ENCODE peak calls at places on chromosome 9, in seven cellular contexts. Z is PC-3, J is AG09309, O is right cardiac atrium, H is neuronal stem cell, D is foreskin fibroblast, E is SJSA1. C is an unnamed sample.

GRCh38 chr9:68775003-68775730 is 70.1 kb downstream of the PIP5K1B start:
- DNase-seq in J (no peak), Z (no peak), O (no peak), E (no peak), D (peak), H (no peak), C (no peak)

GRCh38 chr9:127826253-127826913 is 23.7 kb downstream of the FPGS start:
- DNase-seq in H (no peak), Z (no peak), J (no peak), O (no peak), D (no peak), E (no peak), C (no peak)

GRCh38 chr9:112479221-112479620 is 7.4 kb upstream of the KIAA1958 start:
- DNase-seq in J (no peak), O (no peak), H (no peak), D (no peak), E (no peak), Z (no peak), C (no peak)

GRCh38 chr9:126501383-126502331 is 112.1 kb upstream of the LMX1B start:
- DNase-seq in E (no peak), J (no peak), D (no peak), O (no peak), Z (no peak), H (no peak), C (no peak)

GRCh38 chr9:85666086-85666485 is 75.7 kb downstream of the AGTPBP1 start:
- DNase-seq in H (no peak), D (no peak), E (no peak), Z (no peak), O (no peak), J (no peak), C (no peak)

GRCh38 chr9:123049589-123050222 is 16.2 kb downstream of the GPR21 start:
- DNase-seq in O (no peak), Z (no peak), E (no peak), J (peak), H (no peak), D (peak), C (no peak)

GRCh38 chr9:137277329-137278041 is at the start of gene TOR4A:
- DNase-seq in Z (peak), E (peak), D (peak), H (no peak), O (peak), J (no peak), C (peak)

GRCh38 chr9:651372-651771 is 190.1 kb upstream of the DMRT1 start:
- DNase-seq in O (no peak), Z (no peak), D (no peak), E (no peak), H (no peak), J (no peak), C (no peak)

GRCh38 chr9:133148351-133149129 is 15.2 kb downstream of the GBGT1 start:
- DNase-seq in Z (no peak), J (no peak), D (peak), O (peak), H (peak), E (no peak), C (peak)

GRCh38 chr9:70601000-70601929 is 186.8 kb upstream of the KLF9 start:
- DNase-seq in Z (peak), E (peak), D (peak), J (peak), H (no peak), O (peak), C (peak)

GRCh38 chr9:136610426-136610825 is 52.3 kb upstream of the EGFL7 start:
- DNase-seq in J (no peak), H (no peak), D (no peak), Z (no peak), O (no peak), E (no peak), C (no peak)

GRCh38 chr9:95515272-95516113 is 1.3 kb downstream of the PTCH1 start:
- DNase-seq in J (no peak), O (peak), D (no peak), Z (no peak), H (no peak), E (no peak), C (no peak)

GRCh38 chr9:13088734-13089427 is 190.6 kb downstream of the MPDZ start:
- DNase-seq in Z (peak), E (peak), D (peak), H (peak), J (no peak), O (no peak), C (no peak)

DNA sequence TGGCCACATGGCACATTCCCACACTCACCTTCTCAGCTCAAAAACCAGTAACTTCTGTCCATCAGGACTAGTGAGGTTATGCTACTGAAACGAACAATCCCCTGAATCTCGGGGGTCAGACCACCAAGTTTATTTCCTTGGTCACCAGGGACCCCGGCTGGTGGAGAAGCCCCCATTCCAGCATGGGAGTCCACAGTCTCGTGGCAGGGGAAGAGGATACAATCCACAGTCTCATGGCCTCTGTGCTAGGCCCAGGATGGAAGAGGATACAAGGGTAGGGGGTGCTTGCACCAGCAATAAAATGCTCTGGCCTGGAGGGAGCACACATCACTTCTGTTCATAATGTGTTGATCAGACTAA is 7.4 kb upstream of the CARD19 start:
- DNase-seq in D (no peak), J (no peak), Z (no peak), O (no peak), E (no peak), H (no peak), C (peak)
- H3K4me3 ChIP-seq in D (no peak), J (no peak), Z (no peak), O (no peak), E (no peak), H (no peak), C (no peak)

DNA sequence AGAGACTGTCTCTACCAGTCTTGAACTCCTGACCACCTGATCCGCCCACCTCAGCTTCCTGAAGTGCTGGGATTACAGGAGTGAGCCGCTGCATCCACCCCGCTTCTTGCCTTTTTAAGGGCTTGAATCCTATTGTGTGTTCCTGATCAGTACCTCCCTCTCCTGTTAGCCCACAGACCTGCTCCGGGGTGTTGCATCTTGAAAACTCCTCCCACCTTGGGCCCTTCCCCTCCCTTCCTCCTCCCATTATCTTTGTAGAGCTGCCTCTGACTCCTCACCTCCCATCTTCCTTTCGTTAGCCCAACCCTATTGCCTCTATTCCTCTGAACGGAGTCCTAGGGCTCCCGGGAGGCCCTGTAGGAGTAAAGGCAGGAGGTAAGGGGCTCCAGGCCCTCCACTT is 48.5 kb upstream of the NEK6 start:
- DNase-seq in E (no peak), Z (no peak), D (no peak), O (no peak), J (no peak), H (peak), C (peak)
- H3K4me3 ChIP-seq in E (no peak), Z (no peak), D (no peak), O (no peak), J (no peak), H (no peak), C (no peak)

GRCh38 chr9:115328228-115328627 is 210.3 kb upstream of the TNC start:
- DNase-seq in Z (no peak), J (peak), O (peak), D (peak), E (no peak), H (no peak), C (peak)

GRCh38 chr9:115327441-115328122 is 209.6 kb upstream of the TNC start:
- DNase-seq in E (no peak), D (no peak), J (no peak), O (no peak), H (no peak), Z (no peak), C (no peak)

GRCh38 chr9:115333671-115334070 is 215.7 kb upstream of the TNC start:
- DNase-seq in J (no peak), H (no peak), E (no peak), O (no peak), Z (peak), D (no peak), C (no peak)

GRCh38 chr9:115326461-115326860 is 208.5 kb upstream of the TNC start:
- DNase-seq in D (no peak), J (no peak), O (no peak), Z (no peak), E (no peak), H (no peak), C (no peak)

GRCh38 chr9:115328677-115329076 is 210.7 kb upstream of the TNC start:
- DNase-seq in H (no peak), O (no peak), Z (no peak), J (no peak), D (no peak), E (no peak), C (no peak)
- H3K4me3 ChIP-seq in H (no peak), O (no peak), Z (no peak), J (no peak), D (no peak), E (no peak), C (no peak)

GRCh38 chr9:8916771-8917170 is 1117.2 kb upstream of the DMAC1 start:
- DNase-seq in H (no peak), D (no peak), Z (no peak), O (no peak), E (no peak), J (no peak), C (no peak)

GRCh38 chr9:8917978-8918739 is 1118.6 kb upstream of the DMAC1 start:
- DNase-seq in O (no peak), Z (no peak), E (no peak), H (no peak), J (no peak), D (no peak), C (no peak)
- H3K4me3 ChIP-seq in O (no peak), Z (no peak), E (no peak), H (no peak), J (no peak), D (no peak), C (no peak)

GRCh38 chr9:19372576-19372975 is 7.5 kb downstream of the RPS6 start:
- DNase-seq in Z (no peak), E (no peak), H (no peak), J (no peak), D (no peak), O (no peak), C (no peak)

GRCh38 chr9:19376931-19377330 is 3.1 kb downstream of the RPS6 start:
- DNase-seq in D (no peak), Z (no peak), J (no peak), O (no peak), H (no peak), E (no peak), C (no peak)

GRCh38 chr9:19371942-19372341 is 8.1 kb downstream of the RPS6 start:
- DNase-seq in O (no peak), Z (peak), D (no peak), E (no peak), J (no peak), H (no peak), C (no peak)

GRCh38 chr9:19375536-19375935 is 4.5 kb downstream of the RPS6 start:
- DNase-seq in O (no peak), J (no peak), Z (no peak), H (no peak), D (no peak), E (no peak), C (no peak)

DNA sequence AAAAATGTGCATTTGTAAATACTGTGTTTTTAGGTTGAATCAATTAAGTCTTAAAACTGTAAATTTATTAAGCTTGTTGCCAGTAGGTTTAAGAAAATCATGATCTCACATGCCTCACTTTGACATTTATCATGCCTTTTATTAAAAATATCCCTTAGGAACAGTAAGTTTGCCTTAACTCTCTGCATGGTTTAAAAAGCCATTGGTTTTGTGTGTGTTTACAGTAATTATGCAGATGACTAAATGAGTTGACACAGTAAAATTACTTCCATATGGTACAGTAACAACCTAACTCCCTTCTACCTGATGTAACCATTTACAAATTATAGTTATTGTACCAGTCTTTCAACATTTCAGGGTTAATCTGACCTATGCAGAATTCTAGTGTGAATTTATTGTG is 6.5 kb downstream of the RPS6 start:
- DNase-seq in H (no peak), D (no peak), E (no peak), O (no peak), J (no peak), Z (no peak), C (no peak)
- H3K4me3 ChIP-seq in H (no peak), D (no peak), E (no peak), O (no peak), J (no peak), Z (no peak), C (no peak)